ENCODE peak calls at places on chromosomes 1 and 21, in four cellular contexts. Y is A549, T is sigmoid colon, N is Peyer's patch. J is an unnamed sample.
A peak's percentile ranks its signal among the peaks of the same experiment; 100 is the strongest.

GRCh38 chr1:110433213-110433612 is 17.7 kb upstream of the PROK1 start:
- DNase-seq in Y (no peak), T (no peak), N (no peak), J (no peak)

GRCh38 chr1:53375440-53375839 is 47.6 kb upstream of the LRP8 start:
- DNase-seq in Y (no peak), T (no peak), N (peak; percentile 16), J (no peak)

GRCh38 chr1:201153474-201154388 is 543 bp downstream of the TMEM9 start:
- DNase-seq in Y (no peak), T (no peak), N (peak; percentile 53), J (no peak)

GRCh38 chr1:172352435-172352834 is 68.0 kb upstream of the C1orf105 start:
- DNase-seq in Y (no peak), T (no peak), N (no peak), J (no peak)

GRCh38 chr1:245700631-245701030 is 545.8 kb downstream of the KIF26B start:
- DNase-seq in Y (no peak), T (no peak), N (no peak), J (no peak)

GRCh38 chr1:24909388-24909898 is 20.6 kb downstream of the RUNX3 start:
- DNase-seq in Y (peak; percentile 80), T (no peak), N (peak; percentile 82), J (peak; percentile 85)

GRCh38 chr1:55484173-55484572 is 269.0 kb upstream of the USP24 start:
- DNase-seq in Y (no peak), T (no peak), N (no peak), J (no peak)

GRCh38 chr21:45615145-45615711 is 28.3 kb upstream of the PCBP3 start:
- DNase-seq in Y (peak; percentile 25), T (peak; percentile 58), N (peak; percentile 58), J (peak; percentile 69)

DNA sequence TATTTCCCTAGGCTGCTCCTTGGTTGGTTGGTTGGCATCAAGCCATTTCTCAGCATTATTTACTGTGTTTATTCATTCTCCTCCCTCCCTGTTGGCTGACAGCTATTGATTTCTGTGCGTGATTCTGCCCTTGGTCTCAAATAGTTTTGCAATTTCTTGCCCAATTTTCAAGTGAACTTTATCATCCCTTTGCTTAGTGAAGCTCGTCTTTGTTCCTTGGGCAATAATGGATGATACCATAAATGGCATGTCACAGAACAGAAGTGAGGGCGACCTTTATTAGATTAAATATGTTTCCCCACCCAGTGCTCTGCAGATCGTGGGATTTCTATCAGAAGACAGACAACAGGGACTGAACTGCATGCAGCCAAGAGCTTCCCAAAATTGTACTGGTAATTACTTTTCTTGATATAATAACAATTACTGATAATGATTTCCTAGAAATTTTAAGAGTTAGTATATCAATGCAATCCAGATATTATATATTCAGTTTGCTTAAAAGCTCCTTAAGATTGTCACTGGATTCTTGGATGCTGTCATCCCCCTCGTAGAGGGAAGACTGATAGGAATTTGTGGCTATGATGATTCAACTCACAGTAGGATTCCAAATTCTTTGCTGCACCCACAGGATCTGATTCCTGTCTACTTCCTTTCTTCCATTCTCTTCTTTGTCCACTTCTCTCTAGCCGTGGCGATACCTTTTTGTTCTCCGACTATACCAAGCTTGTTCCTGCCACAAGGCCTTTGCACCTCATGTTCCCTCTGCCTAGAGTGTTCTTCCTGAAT is 122.1 kb upstream of the KAZN start:
- DNase-seq in Y (no peak), T (no peak), N (no peak), J (no peak)
- TF ChIP-seq POLR2A in Y (no peak), T (no peak), N (no peak), J (no peak)

GRCh38 chr1:109254621-109255096 is 5.3 kb downstream of the CELSR2 start:
- DNase-seq in Y (peak; percentile 22), T (no peak), N (no peak), J (no peak)

GRCh38 chr1:109255097-109255651 is 5.8 kb downstream of the CELSR2 start:
- DNase-seq in Y (no peak), T (no peak), N (no peak), J (no peak)

GRCh38 chr1:109255673-109256072 is 6.3 kb downstream of the CELSR2 start:
- DNase-seq in Y (no peak), T (no peak), N (no peak), J (no peak)

GRCh38 chr1:109256971-109257681 is 7.8 kb downstream of the CELSR2 start:
- DNase-seq in Y (no peak), T (no peak), N (no peak), J (no peak)

DNA sequence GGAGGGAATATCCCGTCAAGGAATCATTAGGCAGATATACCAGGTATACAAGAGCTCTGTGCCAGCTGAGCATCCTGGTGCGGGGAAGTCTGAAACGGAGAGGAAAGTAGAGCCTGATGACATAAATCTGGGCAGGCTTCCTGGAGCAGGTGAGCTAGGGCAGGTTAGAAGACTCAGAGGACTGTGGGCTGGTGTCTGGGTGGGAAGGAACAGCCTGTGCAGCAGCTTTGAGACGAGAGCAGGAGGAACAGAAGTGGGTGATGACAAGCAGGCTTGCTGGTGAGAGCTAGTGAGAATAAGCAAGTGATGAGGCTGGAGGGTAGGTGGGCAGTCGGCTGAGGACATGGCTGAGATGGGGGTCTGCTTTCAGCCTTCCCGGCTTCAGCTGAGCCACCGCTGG is 6.7 kb downstream of the CELSR2 start:
- DNase-seq in Y (no peak), T (no peak), N (no peak), J (no peak)
- H3K27ac ChIP-seq in Y (no peak overlapping the region), T (no peak overlapping the region), N (no peak overlapping the region), J (no peak overlapping the region)

DNA sequence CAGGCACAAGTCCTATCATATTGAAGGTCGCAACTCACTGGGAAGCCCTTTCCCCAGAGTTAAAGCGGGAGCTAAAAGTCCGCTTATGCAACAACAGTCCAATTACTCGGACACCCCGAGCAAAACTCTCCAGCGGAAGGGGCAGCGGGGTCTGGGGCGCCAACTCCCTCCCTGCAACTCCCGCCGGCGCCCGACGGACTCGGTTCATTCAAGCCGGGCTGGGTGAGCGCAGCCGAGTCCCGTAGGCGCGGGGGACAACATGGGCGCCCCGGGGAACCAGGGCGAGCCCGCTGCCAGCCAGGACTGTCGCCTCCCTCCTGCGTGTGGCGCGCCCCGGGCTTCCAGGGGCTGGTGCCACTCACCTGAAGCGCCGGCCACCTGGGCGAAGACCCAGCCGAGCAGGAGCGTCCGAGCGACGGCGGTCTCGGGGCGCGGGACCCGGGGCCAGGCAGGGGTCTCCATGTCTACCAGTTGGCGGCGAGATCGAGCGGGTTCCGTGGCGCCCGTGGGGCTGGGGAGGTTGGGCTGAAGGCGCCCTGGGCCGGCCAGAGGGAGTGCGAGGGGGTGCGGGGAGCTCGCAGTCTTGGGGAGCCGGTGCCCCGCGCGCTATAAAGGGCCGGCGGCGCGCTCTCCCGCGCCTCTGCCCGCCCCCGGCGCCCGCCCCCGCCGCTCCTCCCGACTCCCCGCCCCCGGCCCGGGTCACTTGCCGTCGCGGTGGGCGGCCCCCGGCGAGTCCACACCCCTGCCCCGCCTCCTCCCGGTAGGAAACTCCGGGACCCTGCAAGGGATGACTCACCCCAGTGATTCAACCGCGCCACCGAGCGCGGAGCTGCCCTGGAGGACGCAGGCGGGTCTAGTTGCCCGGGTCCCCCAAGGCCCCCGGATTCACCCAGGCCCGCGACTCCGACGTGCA is at the start of gene F3:
- DNase-seq in Y (peak; percentile 78), T (peak; percentile 96), N (peak; percentile 96), J (peak; percentile 95)
- TF ChIP-seq POLR2A in Y (peak; percentile 34), T (peak; percentile 90), N (peak; percentile 75), J (peak; percentile 95)

GRCh38 chr21:41848971-41849580 is 30.1 kb downstream of the PRDM15 start:
- DNase-seq in Y (peak; percentile 36), T (no peak), N (no peak), J (no peak)

GRCh38 chr21:41848533-41848932 is 30.6 kb downstream of the PRDM15 start:
- DNase-seq in Y (no peak), T (no peak), N (no peak), J (no peak)

GRCh38 chr21:41852151-41852928 is 26.8 kb downstream of the PRDM15 start:
- DNase-seq in Y (no peak), T (no peak), N (no peak), J (no peak)

GRCh38 chr21:41851090-41851790 is 27.9 kb downstream of the PRDM15 start:
- DNase-seq in Y (no peak), T (no peak), N (no peak), J (no peak)

DNA sequence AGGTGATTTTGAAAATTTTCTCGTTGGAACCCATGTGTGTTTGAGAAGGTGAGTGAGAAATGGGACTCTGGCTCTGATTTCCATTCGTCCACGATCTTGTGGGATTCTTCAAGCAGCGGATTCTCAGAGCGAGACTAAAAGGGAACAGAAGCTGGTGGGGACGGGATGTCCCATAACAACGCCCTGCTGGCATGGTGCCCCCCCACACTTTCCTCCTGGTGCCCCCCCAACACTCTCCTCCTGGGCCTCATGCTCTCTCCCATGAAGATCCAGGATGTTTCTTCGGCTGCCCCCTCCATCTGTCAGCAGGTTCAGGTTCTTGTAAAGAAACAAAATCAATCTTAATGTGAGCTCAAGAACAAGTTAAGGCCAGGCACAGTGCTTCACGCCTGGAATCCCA is 29.1 kb downstream of the PRDM15 start:
- DNase-seq in Y (no peak), T (no peak), N (no peak), J (no peak)
- H3K27ac ChIP-seq in Y (no peak overlapping the region), T (no peak overlapping the region), N (no peak overlapping the region), J (no peak overlapping the region)

GRCh38 chr1:46086581-46086980 is 45.8 kb downstream of the PIK3R3 start:
- DNase-seq in Y (no peak), T (no peak), N (no peak), J (no peak)
- TF ChIP-seq POLR2A in Y (no peak), T (no peak), N (no peak), J (no peak)

DNA sequence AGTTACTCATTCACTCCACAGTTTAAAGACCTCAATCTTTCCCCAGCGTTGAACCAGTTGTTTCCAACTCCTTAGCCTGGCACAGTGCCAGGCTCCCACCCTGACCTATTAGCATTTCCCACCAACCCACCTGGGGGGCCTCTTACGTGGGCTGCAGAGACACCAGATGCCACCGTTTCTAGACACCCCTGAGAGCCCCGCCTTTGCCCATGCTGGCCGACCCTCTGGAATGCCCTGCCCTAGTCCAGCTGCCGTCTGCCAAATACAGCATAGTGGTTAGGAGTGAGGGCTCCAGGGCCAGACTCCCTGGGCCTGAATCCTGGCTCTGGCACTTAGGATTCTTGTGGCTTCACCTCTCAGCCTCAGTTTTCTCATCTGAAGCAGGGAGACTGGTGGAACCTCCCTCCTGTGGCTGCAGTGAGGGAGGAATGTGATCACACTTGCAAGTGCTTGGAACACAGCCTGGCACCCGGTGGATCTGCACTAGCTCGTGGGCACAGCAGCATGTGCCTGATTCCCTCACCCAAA is 65.2 kb downstream of the TMCO4 start:
- DNase-seq in Y (no peak), T (peak; percentile 74), N (no peak), J (no peak)
- H3K27ac ChIP-seq in Y (no peak overlapping the region), T (peak overlapping the region; percentile 80), N (no peak overlapping the region), J (peak overlapping the region; percentile 45)

GRCh38 chr1:223175633-223176032 is 32.6 kb upstream of the TLR5 start:
- DNase-seq in Y (no peak), T (no peak), N (no peak), J (no peak)
- TF ChIP-seq POLR2A in Y (no peak), T (no peak), N (no peak), J (no peak)

GRCh38 chr21:29018540-29018939 is 609 bp downstream of the RWDD2B start:
- DNase-seq in Y (no peak), T (no peak), N (no peak), J (no peak)
- H3K27ac ChIP-seq in Y (peak overlapping the region; percentile 94), T (peak overlapping the region; percentile 89), N (peak overlapping the region; percentile 75), J (peak overlapping the region; percentile 87)

GRCh38 chr1:204463125-204464060 is 31.2 kb downstream of the PIK3C2B start:
- DNase-seq in Y (no peak), T (no peak), N (no peak), J (no peak)

GRCh38 chr1:204464174-204464573 is 30.4 kb downstream of the PIK3C2B start:
- DNase-seq in Y (no peak), T (no peak), N (no peak), J (no peak)

GRCh38 chr1:204466416-204467405 is 27.9 kb downstream of the PIK3C2B start:
- DNase-seq in Y (no peak), T (no peak), N (no peak), J (no peak)

GRCh38 chr1:204464701-204465100 is 29.9 kb downstream of the PIK3C2B start:
- DNase-seq in Y (no peak), T (no peak), N (no peak), J (no peak)

GRCh38 chr1:204465469-204466415 is 28.9 kb downstream of the PIK3C2B start:
- DNase-seq in Y (no peak), T (no peak), N (no peak), J (no peak)
- TF ChIP-seq POLR2A in Y (no peak), T (no peak), N (no peak), J (no peak)